ENCODE peak calls at places on chromosomes 2 and 18, in ten cellular contexts. One of them, this sample, is unnamed. For H3K4me1, the result is how much of the 10 kb centered on the place peaks cover.

GRCh38 chr2:2846379-2847130 is 515.5 kb upstream of the MYT1L start:
- DNase-seq in transverse colon: no peak
- DNase-seq in HCT116: peak
- DNase-seq in GM12878: no peak
- DNase-seq in prostate gland: peak
- DNase-seq in K562: no peak
- DNase-seq in stomach: peak
- DNase-seq in sigmoid colon: peak
- DNase-seq in endothelial cell of umbilical vein: no peak
- DNase-seq in spleen: peak
- DNase-seq in this sample: no peak

GRCh38 chr18:32669549-32670165 is 103.2 kb downstream of the KLHL14 start:
- DNase-seq in prostate gland: no peak
- DNase-seq in GM12878: no peak
- DNase-seq in K562: no peak
- DNase-seq in spleen: no peak
- DNase-seq in transverse colon: no peak
- DNase-seq in endothelial cell of umbilical vein: no peak
- DNase-seq in HCT116: no peak
- DNase-seq in sigmoid colon: no peak
- DNase-seq in stomach: no peak
- DNase-seq in this sample: no peak

GRCh38 chr2:38190542-38191218 is 114.7 kb upstream of the CYP1B1 start:
- DNase-seq in sigmoid colon: no peak
- DNase-seq in K562: no peak
- DNase-seq in HCT116: no peak
- DNase-seq in endothelial cell of umbilical vein: no peak
- DNase-seq in stomach: no peak
- DNase-seq in prostate gland: no peak
- DNase-seq in GM12878: no peak
- DNase-seq in transverse colon: no peak
- DNase-seq in spleen: no peak
- DNase-seq in this sample: no peak

GRCh38 chr18:48813833-48814489 is 136.8 kb downstream of the SMAD7 start:
- DNase-seq in stomach: peak
- DNase-seq in sigmoid colon: peak
- DNase-seq in HCT116: no peak
- DNase-seq in prostate gland: no peak
- DNase-seq in spleen: peak
- DNase-seq in K562: peak
- DNase-seq in transverse colon: peak
- DNase-seq in endothelial cell of umbilical vein: no peak
- DNase-seq in GM12878: no peak
- DNase-seq in this sample: no peak

GRCh38 chr2:42852798-42853197 is 60.4 kb upstream of the HAAO start:
- DNase-seq in K562: no peak
- DNase-seq in GM12878: no peak
- DNase-seq in transverse colon: no peak
- DNase-seq in HCT116: no peak
- DNase-seq in prostate gland: no peak
- DNase-seq in endothelial cell of umbilical vein: no peak
- DNase-seq in sigmoid colon: peak
- DNase-seq in stomach: no peak
- DNase-seq in spleen: peak
- DNase-seq in this sample: no peak

GRCh38 chr18:37403100-37403781 is 162.4 kb downstream of the CELF4 start:
- DNase-seq in endothelial cell of umbilical vein: no peak
- DNase-seq in HCT116: no peak
- DNase-seq in transverse colon: no peak
- DNase-seq in prostate gland: no peak
- DNase-seq in GM12878: no peak
- DNase-seq in sigmoid colon: no peak
- DNase-seq in stomach: no peak
- DNase-seq in spleen: peak
- DNase-seq in K562: no peak
- DNase-seq in this sample: no peak

GRCh38 chr2:64904405-64905329 is 84.5 kb upstream of the SLC1A4 start:
- DNase-seq in sigmoid colon: no peak
- DNase-seq in prostate gland: no peak
- DNase-seq in spleen: no peak
- DNase-seq in GM12878: no peak
- DNase-seq in K562: no peak
- DNase-seq in stomach: no peak
- DNase-seq in transverse colon: no peak
- DNase-seq in endothelial cell of umbilical vein: peak
- DNase-seq in HCT116: no peak
- DNase-seq in this sample: no peak

GRCh38 chr2:2581331-2582159 is 250.5 kb upstream of the MYT1L start:
- DNase-seq in HCT116: no peak
- DNase-seq in stomach: peak
- DNase-seq in spleen: peak
- DNase-seq in sigmoid colon: no peak
- DNase-seq in K562: no peak
- DNase-seq in endothelial cell of umbilical vein: no peak
- DNase-seq in prostate gland: no peak
- DNase-seq in GM12878: no peak
- DNase-seq in transverse colon: no peak
- DNase-seq in this sample: no peak

GRCh38 chr2:226423498-226423960 is 376.1 kb downstream of the IRS1 start:
- DNase-seq in K562: no peak
- DNase-seq in HCT116: no peak
- DNase-seq in transverse colon: peak
- DNase-seq in prostate gland: peak
- DNase-seq in endothelial cell of umbilical vein: no peak
- DNase-seq in stomach: peak
- DNase-seq in sigmoid colon: peak
- DNase-seq in GM12878: no peak
- DNase-seq in spleen: peak
- DNase-seq in this sample: no peak

GRCh38 chr2:186518945-186519344 is 32.9 kb downstream of the ZC3H15 start:
- DNase-seq in transverse colon: no peak
- DNase-seq in K562: no peak
- DNase-seq in HCT116: no peak
- DNase-seq in stomach: no peak
- DNase-seq in sigmoid colon: no peak
- DNase-seq in endothelial cell of umbilical vein: no peak
- DNase-seq in prostate gland: no peak
- DNase-seq in spleen: no peak
- DNase-seq in GM12878: no peak
- DNase-seq in this sample: no peak

DNA sequence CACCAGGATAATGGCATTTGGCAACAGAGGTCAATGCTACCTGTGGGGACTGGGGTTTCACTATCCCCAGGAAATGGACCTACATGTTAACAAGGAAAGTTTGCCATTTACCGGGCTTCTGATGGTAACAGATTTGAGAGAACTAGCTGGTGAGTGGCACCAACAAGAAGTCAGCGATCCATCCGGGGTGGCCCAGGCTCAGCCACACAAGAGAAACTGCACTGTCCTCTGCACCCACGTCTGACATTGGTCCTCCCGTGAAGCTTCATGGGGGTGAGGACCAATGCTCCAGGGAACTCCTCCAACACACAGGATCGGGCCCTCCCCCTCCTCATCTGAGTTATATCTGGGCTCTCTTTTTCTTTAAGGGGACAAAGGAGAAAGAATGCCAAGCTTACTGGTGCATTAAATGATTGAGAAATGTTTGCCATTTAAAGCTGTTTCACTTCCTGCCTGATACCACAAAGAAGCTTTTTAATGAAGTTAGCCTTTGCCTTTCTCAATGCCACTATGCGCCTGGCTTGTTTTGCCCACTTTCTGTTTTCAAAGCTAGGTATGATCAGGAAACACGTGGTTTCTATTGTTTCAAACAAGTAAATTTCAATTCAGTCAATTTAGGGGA is 204.2 kb upstream of the ID2 start:
- DNase-seq in prostate gland: no peak
- DNase-seq in sigmoid colon: peak
- DNase-seq in endothelial cell of umbilical vein: no peak
- DNase-seq in K562: no peak
- DNase-seq in stomach: no peak
- DNase-seq in HCT116: no peak
- DNase-seq in spleen: peak
- DNase-seq in GM12878: peak
- DNase-seq in transverse colon: no peak
- DNase-seq in this sample: peak
- TF ChIP-seq POLR2AphosphoS5 in prostate gland: no peak
- TF ChIP-seq POLR2AphosphoS5 in sigmoid colon: no peak
- TF ChIP-seq POLR2AphosphoS5 in endothelial cell of umbilical vein: no peak
- TF ChIP-seq POLR2AphosphoS5 in K562: no peak
- TF ChIP-seq POLR2AphosphoS5 in stomach: no peak
- TF ChIP-seq POLR2AphosphoS5 in HCT116: no peak
- TF ChIP-seq POLR2AphosphoS5 in spleen: no peak
- TF ChIP-seq POLR2AphosphoS5 in GM12878: no peak
- TF ChIP-seq POLR2AphosphoS5 in transverse colon: no peak
- TF ChIP-seq POLR2AphosphoS5 in this sample: no peak

DNA sequence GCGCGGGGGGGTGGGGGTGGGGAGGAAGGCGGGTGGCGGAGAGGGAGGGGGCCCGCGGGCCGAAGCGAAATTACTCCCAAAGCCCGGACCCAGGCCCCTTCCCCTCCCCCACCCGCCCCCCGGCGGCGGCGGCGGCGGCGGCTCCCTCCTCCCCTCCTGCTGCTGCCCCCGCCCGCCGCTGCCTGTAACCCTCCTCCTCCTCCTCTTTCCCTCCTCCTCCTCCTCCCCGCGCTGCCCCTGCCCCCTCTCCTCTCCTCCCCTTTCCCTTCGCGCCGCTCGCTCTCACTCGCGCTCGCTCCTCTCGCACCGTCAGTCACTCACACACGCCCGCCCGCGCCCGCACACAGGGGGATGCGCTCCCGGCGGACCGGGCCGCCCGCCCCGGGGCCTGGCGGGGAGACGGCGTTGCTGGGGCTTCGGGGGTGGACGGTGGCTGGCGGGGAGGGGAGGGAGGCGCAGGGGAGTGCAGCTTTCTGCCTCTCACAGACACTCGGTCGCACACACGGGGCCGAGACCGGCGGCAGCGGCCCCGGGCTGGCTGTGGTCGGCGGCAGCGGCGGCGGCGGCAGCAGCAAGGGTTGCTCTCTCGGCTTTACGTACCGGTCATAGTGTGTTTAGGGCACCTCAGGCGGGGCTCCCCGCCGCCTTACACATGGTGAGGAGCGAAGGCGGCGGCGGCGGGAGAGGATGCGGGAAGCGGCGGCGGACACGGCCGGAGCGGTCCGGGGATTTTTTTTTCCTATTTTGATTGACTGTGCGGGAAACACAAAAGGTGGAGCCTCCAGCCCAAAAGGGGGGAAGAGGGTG is 405 bp downstream of the SP3 start:
- DNase-seq in endothelial cell of umbilical vein: peak
- DNase-seq in K562: peak
- DNase-seq in stomach: peak
- DNase-seq in transverse colon: peak
- DNase-seq in GM12878: peak
- DNase-seq in prostate gland: peak
- DNase-seq in sigmoid colon: peak
- DNase-seq in HCT116: no peak
- DNase-seq in spleen: peak
- DNase-seq in this sample: peak
- TF ChIP-seq POLR2A in endothelial cell of umbilical vein: peak
- TF ChIP-seq POLR2A in K562: peak
- TF ChIP-seq POLR2A in stomach: no peak
- TF ChIP-seq POLR2A in transverse colon: peak
- TF ChIP-seq POLR2A in GM12878: peak
- TF ChIP-seq POLR2A in prostate gland: peak
- TF ChIP-seq POLR2A in sigmoid colon: peak
- TF ChIP-seq POLR2A in HCT116: peak
- TF ChIP-seq POLR2A in spleen: peak
- TF ChIP-seq POLR2A in this sample: peak

DNA sequence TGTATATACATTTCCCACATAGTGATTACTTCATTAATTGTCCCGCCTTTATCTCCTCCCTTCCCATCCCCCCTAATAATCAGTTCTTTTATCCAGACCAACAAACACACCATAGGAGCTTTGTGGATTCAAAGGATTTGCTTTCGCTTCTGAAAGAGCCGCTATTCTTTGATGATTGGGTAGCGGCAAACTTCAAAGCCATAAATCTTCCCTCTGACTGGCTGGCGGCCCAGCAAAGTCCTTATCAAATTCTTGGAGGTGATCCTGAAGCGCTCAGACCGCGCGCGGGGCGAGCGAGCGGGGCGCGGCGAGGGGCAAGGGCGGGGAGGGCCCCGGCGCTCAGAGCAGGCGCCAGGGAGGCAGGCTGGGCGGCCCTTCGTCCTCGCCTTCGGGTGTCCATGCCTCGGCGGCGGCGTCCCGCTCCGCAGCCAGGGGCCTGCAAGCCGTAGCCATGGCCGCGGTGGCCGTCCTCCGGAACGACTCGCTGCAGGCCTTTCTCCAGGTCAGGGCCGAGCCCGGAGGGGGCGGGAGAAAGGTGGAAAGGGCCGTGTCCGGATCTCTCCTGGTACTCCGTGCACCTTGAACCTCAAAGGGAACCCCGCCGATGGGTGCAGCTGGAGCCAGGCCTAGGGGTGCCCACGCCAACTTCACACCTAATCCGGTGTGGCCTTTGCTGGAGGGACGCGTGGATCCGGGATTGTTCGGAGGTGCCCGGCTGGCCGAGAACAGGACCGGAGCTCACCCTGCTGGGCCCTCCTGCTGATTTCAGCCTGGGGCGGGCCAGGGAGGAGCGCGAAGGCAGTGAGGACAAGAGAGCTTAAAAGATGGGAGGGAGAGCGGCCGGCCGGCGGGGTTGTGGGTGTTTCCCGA is at the start of gene SP5:
- DNase-seq in K562: peak
- DNase-seq in endothelial cell of umbilical vein: peak
- DNase-seq in sigmoid colon: peak
- DNase-seq in spleen: no peak
- DNase-seq in HCT116: peak
- DNase-seq in transverse colon: peak
- DNase-seq in prostate gland: peak
- DNase-seq in stomach: peak
- DNase-seq in GM12878: no peak
- DNase-seq in this sample: no peak
- H3K4me1 ChIP-seq in K562: under half
- H3K4me1 ChIP-seq in endothelial cell of umbilical vein: under half
- H3K4me1 ChIP-seq in sigmoid colon: under half
- H3K4me1 ChIP-seq in spleen: under half
- H3K4me1 ChIP-seq in HCT116: under half
- H3K4me1 ChIP-seq in transverse colon: under half
- H3K4me1 ChIP-seq in prostate gland: under half
- H3K4me1 ChIP-seq in stomach: half or more
- H3K4me1 ChIP-seq in GM12878: under half
- H3K4me1 ChIP-seq in this sample: under half

GRCh38 chr18:42921261-42921737 is 194.2 kb downstream of the RIT2 start:
- DNase-seq in spleen: no peak
- DNase-seq in endothelial cell of umbilical vein: no peak
- DNase-seq in HCT116: no peak
- DNase-seq in prostate gland: no peak
- DNase-seq in stomach: no peak
- DNase-seq in sigmoid colon: no peak
- DNase-seq in transverse colon: no peak
- DNase-seq in K562: no peak
- DNase-seq in GM12878: no peak
- DNase-seq in this sample: no peak

GRCh38 chr18:42920621-42921020 is 194.9 kb downstream of the RIT2 start:
- DNase-seq in K562: no peak
- DNase-seq in GM12878: no peak
- DNase-seq in HCT116: no peak
- DNase-seq in stomach: no peak
- DNase-seq in spleen: no peak
- DNase-seq in transverse colon: no peak
- DNase-seq in sigmoid colon: no peak
- DNase-seq in prostate gland: no peak
- DNase-seq in endothelial cell of umbilical vein: no peak
- DNase-seq in this sample: no peak

GRCh38 chr18:42915240-42915791 is 200.2 kb downstream of the RIT2 start:
- DNase-seq in prostate gland: no peak
- DNase-seq in GM12878: no peak
- DNase-seq in spleen: no peak
- DNase-seq in stomach: no peak
- DNase-seq in transverse colon: no peak
- DNase-seq in endothelial cell of umbilical vein: no peak
- DNase-seq in HCT116: no peak
- DNase-seq in sigmoid colon: no peak
- DNase-seq in K562: no peak
- DNase-seq in this sample: no peak
- TF ChIP-seq POLR2AphosphoS5 in prostate gland: no peak
- TF ChIP-seq POLR2AphosphoS5 in GM12878: no peak
- TF ChIP-seq POLR2AphosphoS5 in spleen: no peak
- TF ChIP-seq POLR2AphosphoS5 in stomach: no peak
- TF ChIP-seq POLR2AphosphoS5 in transverse colon: no peak
- TF ChIP-seq POLR2AphosphoS5 in endothelial cell of umbilical vein: no peak
- TF ChIP-seq POLR2AphosphoS5 in HCT116: no peak
- TF ChIP-seq POLR2AphosphoS5 in sigmoid colon: no peak
- TF ChIP-seq POLR2AphosphoS5 in K562: no peak
- TF ChIP-seq POLR2AphosphoS5 in this sample: no peak

This sample was measured in breast epithelium.